ENCODE peak calls at places on chromosomes 5 and 9, in nine cellular contexts. E is IMR-90; C is right atrium auricular region; M is heart right ventricle; W is brain microvascular endothelial cell; J is CD4-positive, CD25-positive, alpha-beta regulatory T cell; B is A549; V is naive thymus-derived CD4-positive, alpha-beta T cell; R is ovary. Z is an unnamed sample.

GRCh38 chr5:67211926-67212325 is 15.3 kb upstream of the CD180 start:
- DNase-seq in W (peak; percentile 69), V (no peak), B (peak; percentile 48), J (no peak), E (peak; percentile 87), M (no peak), R (no peak), C (no peak), Z (no peak)

GRCh38 chr9:132546148-132547051 is 36.0 kb upstream of the BARHL1 start:
- DNase-seq in R (no peak), V (no peak), M (peak; percentile 23), W (peak; percentile 11), C (no peak), J (no peak), E (no peak), B (no peak), Z (no peak)

GRCh38 chr9:109556061-109556460 is 58.0 kb upstream of the PTPN3 start:
- DNase-seq in R (no peak), V (no peak), J (no peak), E (no peak), C (no peak), M (no peak), B (no peak), W (no peak), Z (no peak)

GRCh38 chr9:95171001-95171400 is 146.5 kb downstream of the FANCC start:
- DNase-seq in J (no peak), C (no peak), V (no peak), M (no peak), R (no peak), W (peak; percentile 70), E (peak; percentile 67), B (no peak), Z (no peak)

GRCh38 chr5:180084638-180085561 is 13.3 kb upstream of the RNF130 start:
- DNase-seq in B (peak; percentile 19), V (no peak), M (no peak), J (no peak), E (no peak), W (no peak), C (peak; percentile 55), R (no peak), Z (no peak)

GRCh38 chr5:135207866-135208265 is 173.8 kb upstream of the PITX1 start:
- DNase-seq in V (no peak), R (no peak), M (no peak), C (no peak), B (no peak), E (no peak), J (no peak), W (no peak), Z (no peak)

GRCh38 chr5:113059232-113059805 is 82.7 kb downstream of the DCP2 start:
- DNase-seq in B (no peak), M (peak; percentile 56), E (peak; percentile 74), V (no peak), W (no peak), C (no peak), R (no peak), J (no peak), Z (no peak)

GRCh38 chr5:54442271-54442670 is 13.2 kb upstream of the HSPB3 start:
- DNase-seq in J (no peak), R (no peak), B (no peak), E (no peak), C (no peak), M (no peak), W (no peak), V (no peak), Z (no peak)

GRCh38 chr9:5892456-5893133 is 1.9 kb downstream of the MLANA start:
- DNase-seq in W (no peak), E (no peak), R (no peak), J (no peak), B (no peak), V (no peak), C (no peak), M (no peak), Z (no peak)

GRCh38 chr5:14050821-14051220 is 92.3 kb upstream of the TRIO start:
- DNase-seq in M (no peak), J (no peak), E (peak; percentile 65), W (no peak), R (no peak), B (no peak), C (no peak), V (no peak), Z (no peak)

GRCh38 chr5:173291722-173292658 is 36.2 kb downstream of the STC2 start:
- DNase-seq in V (no peak), W (no peak), E (peak; percentile 62), M (no peak), C (no peak), R (no peak), B (no peak), J (no peak), Z (no peak)

DNA sequence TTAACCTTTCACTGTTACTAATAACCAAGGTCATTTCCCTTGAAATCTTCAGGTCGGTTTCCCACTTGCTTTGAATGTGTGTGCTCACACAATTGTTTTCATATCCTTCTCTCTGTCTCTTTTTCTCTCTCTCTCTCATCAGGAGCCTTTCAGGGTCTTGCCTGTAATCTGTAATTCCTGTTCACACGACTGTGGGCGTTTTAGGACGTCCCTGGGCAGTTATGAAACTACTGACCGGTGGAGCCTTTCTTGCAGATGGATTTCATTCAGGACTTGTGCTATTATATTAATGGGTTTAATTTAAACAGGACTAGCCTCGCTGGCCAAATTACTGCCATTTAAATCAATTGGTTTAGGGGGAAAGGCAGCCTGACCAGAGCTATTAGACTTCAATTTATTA is 316.1 kb upstream of the TLE4 start:
- DNase-seq in W (no peak), J (no peak), C (no peak), M (no peak), B (no peak), E (no peak), V (no peak), R (no peak), Z (no peak)
- H3K27ac ChIP-seq in W (no peak overlapping the region), J (no peak overlapping the region), C (no peak overlapping the region), M (no peak overlapping the region), B (no peak overlapping the region), E (no peak overlapping the region), V (no peak overlapping the region), R (no peak overlapping the region), Z (no peak overlapping the region)

DNA sequence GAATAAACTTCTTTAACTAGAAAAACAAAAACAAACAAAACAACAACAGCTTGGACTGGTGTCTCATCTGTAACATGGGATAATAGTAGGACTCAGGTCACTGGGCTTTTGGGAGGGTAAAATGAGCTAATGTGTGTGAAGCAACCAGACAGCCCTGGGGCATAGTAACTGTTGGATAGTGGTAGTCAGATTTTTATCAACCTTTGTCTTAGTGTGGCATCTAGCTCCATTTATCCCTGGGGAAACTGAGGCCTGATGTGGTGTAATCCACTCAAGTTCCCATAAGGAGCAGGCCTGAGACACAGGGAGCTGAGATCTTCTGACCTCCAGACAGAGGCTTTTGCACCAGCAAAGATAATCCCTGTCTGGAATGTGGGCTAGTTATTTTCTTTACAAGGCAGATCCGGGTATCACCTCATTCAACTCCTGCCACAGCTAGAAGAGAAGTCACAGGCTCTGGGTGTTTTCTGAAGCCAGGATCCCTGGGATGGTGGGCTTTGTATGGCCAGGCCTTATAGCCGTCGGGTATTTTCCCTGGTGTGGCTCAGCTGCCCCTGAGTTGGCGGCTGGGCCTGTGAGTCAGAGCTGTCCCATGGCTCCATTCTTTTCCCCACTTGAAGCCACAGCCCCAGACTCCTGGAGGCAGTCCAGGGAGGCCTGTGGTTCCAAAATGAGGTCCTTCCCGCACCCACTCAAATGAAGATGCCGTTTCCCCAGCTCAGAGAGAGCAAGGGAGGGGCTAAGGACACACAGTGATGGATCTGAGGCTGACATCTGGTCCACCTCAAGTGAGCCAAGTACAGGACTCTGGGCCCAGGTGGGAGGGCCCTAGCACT is 26.1 kb upstream of the CSF1R start:
- DNase-seq in V (no peak), W (peak; percentile 83), M (peak; percentile 57), J (no peak), R (peak; percentile 67), E (peak; percentile 88), C (peak; percentile 79), B (peak; percentile 13), Z (no peak)
- H3K4me3 ChIP-seq in V (no peak overlapping the region), W (no peak overlapping the region), M (no peak overlapping the region), J (no peak overlapping the region), R (no peak overlapping the region), E (no peak overlapping the region), C (no peak overlapping the region), B (no peak overlapping the region), Z (no peak overlapping the region)

DNA sequence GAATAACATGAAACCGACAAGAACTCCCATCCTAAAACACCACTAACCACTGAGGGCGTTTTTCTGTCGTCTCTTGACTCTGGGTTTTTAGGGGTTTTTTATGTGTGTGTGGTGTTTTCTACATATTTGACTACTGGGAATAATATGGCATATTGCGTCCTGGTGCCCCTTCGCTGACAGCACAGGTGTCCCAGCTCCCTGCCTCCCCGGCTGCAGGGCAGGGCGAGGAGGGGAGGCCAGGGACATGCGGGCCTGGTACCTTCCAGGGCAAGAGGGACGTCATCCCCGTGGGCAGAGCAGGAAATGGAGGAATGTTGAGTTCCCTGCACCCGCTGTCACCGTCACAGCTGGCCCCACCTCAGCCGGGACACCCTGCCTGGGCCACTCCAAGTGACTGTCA is 34.8 kb downstream of the VAV2 start:
- DNase-seq in R (no peak), W (no peak), M (peak; percentile 10), J (no peak), V (no peak), E (no peak), C (no peak), B (no peak), Z (no peak)
- H3K27ac ChIP-seq in R (no peak overlapping the region), W (no peak overlapping the region), M (no peak overlapping the region), J (no peak overlapping the region), V (no peak overlapping the region), E (no peak overlapping the region), C (no peak overlapping the region), B (no peak overlapping the region), Z (no peak overlapping the region)

GRCh38 chr9:34271618-34272017 is 57.5 kb downstream of the KIF24 start:
- DNase-seq in R (no peak), B (no peak), W (no peak), E (no peak), M (no peak), C (no peak), J (no peak), V (no peak), Z (no peak)

GRCh38 chr9:34275811-34276210 is 53.3 kb downstream of the KIF24 start:
- DNase-seq in R (no peak), C (no peak), B (no peak), M (no peak), E (no peak), W (no peak), V (no peak), J (no peak), Z (no peak)

GRCh38 chr9:34267660-34268059 is 61.4 kb downstream of the KIF24 start:
- DNase-seq in M (no peak), J (no peak), C (no peak), E (no peak), W (no peak), B (no peak), R (no peak), V (no peak), Z (no peak)

GRCh38 chr9:34276772-34277171 is 52.3 kb downstream of the KIF24 start:
- DNase-seq in V (no peak), R (no peak), B (no peak), E (no peak), M (no peak), J (no peak), C (no peak), W (no peak), Z (no peak)

DNA sequence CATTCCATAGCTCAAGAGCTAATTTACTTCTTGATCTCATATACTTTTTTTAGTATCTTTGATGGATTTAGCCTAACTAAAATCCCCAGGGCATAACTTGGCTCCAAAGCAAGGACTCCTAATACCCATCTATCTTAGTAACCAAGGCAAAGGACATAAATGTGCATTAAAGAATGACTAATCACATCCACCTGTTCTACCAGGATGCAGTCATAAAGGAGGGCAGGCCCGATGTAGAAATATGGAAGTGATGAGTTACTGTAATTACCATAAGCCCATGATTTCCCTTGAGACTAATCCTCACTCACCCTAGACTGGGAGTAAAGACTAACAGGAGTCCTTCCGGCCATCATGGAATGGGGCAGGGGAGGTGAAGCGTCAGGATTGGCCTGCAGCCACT is 56.9 kb downstream of the KIF24 start:
- DNase-seq in E (no peak), V (no peak), M (no peak), J (no peak), W (no peak), C (no peak), R (no peak), B (no peak), Z (no peak)
- H3K4me3 ChIP-seq in E (no peak overlapping the region), V (no peak overlapping the region), M (no peak overlapping the region), J (no peak overlapping the region), W (no peak overlapping the region), C (no peak overlapping the region), R (no peak overlapping the region), B (no peak overlapping the region), Z (no peak overlapping the region)

Z was measured in effector memory CD4-positive, alpha-beta T cell.